ENCODE peak calls at places on chromosomes 16 and 17, in seven cellular contexts. K, J, X, F, P, W and H are unnamed samples.
A peak's percentile ranks its signal among the peaks of the same experiment; 100 is the strongest.

GRCh38 chr16:89364603-89365002 is 125.8 kb downstream of the ANKRD11 start:
- DNase-seq in K (no peak), J (peak; percentile 74), X (no peak), F (no peak), P (no peak), W (no peak), H (no peak)

GRCh38 chr17:2701161-2701995 is 10.2 kb downstream of the CLUH start:
- DNase-seq in K (no peak), J (no peak), X (no peak), F (peak; percentile 45), P (no peak), W (peak; percentile 51), H (peak; percentile 59)

GRCh38 chr16:86953631-86954465 is 363.3 kb downstream of the C16orf95 start:
- DNase-seq in K (no peak), J (no peak), X (no peak), F (peak; percentile 67), P (no peak), W (no peak), H (peak; percentile 72)

GRCh38 chr17:29048440-29049360 is 5.8 kb downstream of the PIPOX start:
- DNase-seq in K (no peak), J (no peak), X (no peak), F (no peak), P (no peak), W (no peak), H (no peak)

GRCh38 chr17:58577696-58578095 is 63.3 kb upstream of the MTMR4 start:
- DNase-seq in K (peak; percentile 30), J (peak; percentile 34), X (peak; percentile 41), F (peak; percentile 86), P (peak; percentile 80), W (no peak), H (peak; percentile 52)

GRCh38 chr16:54201200-54201599 is 85.4 kb downstream of the IRX3 start:
- DNase-seq in K (no peak), J (no peak), X (no peak), F (no peak), P (no peak), W (no peak), H (no peak)

GRCh38 chr17:44222112-44222869 is 2.8 kb upstream of the UBTF start:
- DNase-seq in K (peak; percentile 45), J (peak; percentile 76), X (peak; percentile 87), F (peak; percentile 93), P (peak; percentile 83), W (peak; percentile 59), H (peak; percentile 93)

GRCh38 chr16:50644245-50644644 is 36.9 kb downstream of the SNX20 start:
- DNase-seq in K (no peak), J (no peak), X (no peak), F (no peak), P (no peak), W (no peak), H (no peak)

GRCh38 chr16:19089410-19089955 is 22.1 kb downstream of the COQ7 start:
- DNase-seq in K (no peak), J (no peak), X (no peak), F (no peak), P (no peak), W (no peak), H (no peak)

GRCh38 chr16:30186782-30187555 is 3.6 kb downstream of the CORO1A start:
- DNase-seq in K (peak; percentile 83), J (peak; percentile 87), X (peak; percentile 64), F (peak; percentile 93), P (peak; percentile 55), W (no peak), H (peak; percentile 92)

GRCh38 chr16:87541882-87542234 is 49.0 kb upstream of the ZCCHC14 start:
- DNase-seq in K (no peak), J (no peak), X (peak; percentile 70), F (no peak), P (no peak), W (no peak), H (no peak)

GRCh38 chr17:60720763-60721531 is 43.3 kb downstream of the BCAS3 start:
- DNase-seq in K (peak; percentile 21), J (no peak), X (no peak), F (peak; percentile 70), P (peak; percentile 83), W (no peak), H (peak; percentile 49)

GRCh38 chr17:49522329-49522890 is 27.3 kb downstream of the NGFR start:
- DNase-seq in K (no peak), J (no peak), X (no peak), F (no peak), P (no peak), W (peak; percentile 40), H (peak; percentile 30)

GRCh38 chr16:17447273-17447672 is 23.5 kb downstream of the XYLT1 start:
- DNase-seq in K (no peak), J (no peak), X (no peak), F (no peak), P (no peak), W (no peak), H (no peak)

GRCh38 chr16:17448640-17449638 is 21.8 kb downstream of the XYLT1 start:
- DNase-seq in K (peak; percentile 24), J (no peak), X (peak; percentile 49), F (no peak), P (no peak), W (no peak), H (no peak)

GRCh38 chr16:17444658-17445057 is 26.1 kb downstream of the XYLT1 start:
- DNase-seq in K (no peak), J (no peak), X (no peak), F (no peak), P (no peak), W (no peak), H (no peak)

GRCh38 chr16:17445421-17445820 is 25.3 kb downstream of the XYLT1 start:
- DNase-seq in K (no peak), J (no peak), X (no peak), F (peak; percentile 74), P (no peak), W (no peak), H (no peak)

GRCh38 chr16:17446661-17447060 is 24.1 kb downstream of the XYLT1 start:
- DNase-seq in K (no peak), J (no peak), X (no peak), F (peak; percentile 52), P (no peak), W (no peak), H (peak; percentile 64)
- H3K36me3 ChIP-seq in K (no peaks in the 10 kb centered on the region), J (peaks cover 8% of the 10 kb centered on the region), X (no peaks in the 10 kb centered on the region), F (peaks cover 3% of the 10 kb centered on the region), P (no peaks in the 10 kb centered on the region), W (no peaks in the 10 kb centered on the region), H (no peaks in the 10 kb centered on the region)

GRCh38 chr17:76869878-76870714 is 1.9 kb downstream of the MGAT5B start:
- DNase-seq in K (no peak), J (no peak), X (no peak), F (peak; percentile 93), P (no peak), W (no peak), H (peak; percentile 95)
- H3K4me3 ChIP-seq in K (no peak overlapping the region), J (no peak overlapping the region), X (no peak overlapping the region), F (no peak overlapping the region), P (peak overlapping the region; percentile 65), W (no peak overlapping the region), H (peak overlapping the region; percentile 44)

GRCh38 chr16:23486480-23486879 is 23.8 kb downstream of the GGA2 start:
- DNase-seq in K (no peak), J (no peak), X (no peak), F (no peak), P (peak; percentile 61), W (no peak), H (no peak)

GRCh38 chr16:23482778-23483177 is 27.5 kb downstream of the GGA2 start:
- DNase-seq in K (peak; percentile 6), J (no peak), X (no peak), F (no peak), P (no peak), W (no peak), H (no peak)

GRCh38 chr16:23485257-23485614 is 25.1 kb downstream of the GGA2 start:
- DNase-seq in K (no peak), J (no peak), X (no peak), F (no peak), P (no peak), W (no peak), H (no peak)

GRCh38 chr16:23484501-23485256 is 25.6 kb downstream of the GGA2 start:
- DNase-seq in K (no peak), J (no peak), X (no peak), F (no peak), P (no peak), W (no peak), H (no peak)

DNA sequence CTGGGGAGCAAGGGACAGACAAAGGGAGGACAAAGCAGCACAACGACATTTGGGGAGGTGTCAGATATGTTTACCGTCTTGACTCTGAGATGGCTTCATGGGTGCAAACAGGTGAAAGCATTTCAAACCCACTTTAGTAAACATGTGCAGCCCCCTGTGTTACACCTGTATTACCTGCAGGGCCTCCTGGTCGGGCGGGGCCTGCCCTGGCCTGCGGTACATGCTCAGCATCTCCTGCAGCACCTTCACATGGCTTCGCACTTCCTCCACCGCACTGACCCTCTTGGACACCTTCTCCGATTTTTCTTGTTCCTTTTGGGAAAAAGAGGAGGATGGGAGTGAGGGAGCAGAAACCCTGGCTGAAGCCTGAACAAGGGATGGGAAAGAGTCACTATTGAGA is 24.5 kb downstream of the GGA2 start:
- DNase-seq in K (no peak), J (no peak), X (no peak), F (no peak), P (no peak), W (no peak), H (no peak)
- H3K36me3 ChIP-seq in K (peaks cover 85% of the 10 kb centered on the region), J (peaks cover 100% of the 10 kb centered on the region), X (peaks cover 99% of the 10 kb centered on the region), F (peaks cover 89% of the 10 kb centered on the region), P (peaks cover 23% of the 10 kb centered on the region), W (no peaks in the 10 kb centered on the region), H (peaks cover 44% of the 10 kb centered on the region)

GRCh38 chr17:33972756-33973155 is 282.3 kb upstream of the CCL2 start:
- DNase-seq in K (no peak), J (no peak), X (no peak), F (peak; percentile 74), P (no peak), W (no peak), H (no peak)
- H3K4me3 ChIP-seq in K (no peak overlapping the region), J (no peak overlapping the region), X (no peak overlapping the region), F (peak overlapping the region; percentile 7), P (no peak overlapping the region), W (no peak overlapping the region), H (no peak overlapping the region)

GRCh38 chr17:82195675-82196258 is 16.9 kb downstream of the CCDC57 start:
- DNase-seq in K (no peak), J (no peak), X (no peak), F (peak; percentile 29), P (no peak), W (no peak), H (no peak)
- H3K36me3 ChIP-seq in K (peaks cover 22% of the 10 kb centered on the region), J (peaks cover 83% of the 10 kb centered on the region), X (peaks cover 87% of the 10 kb centered on the region), F (peaks cover 32% of the 10 kb centered on the region), P (peaks cover 15% of the 10 kb centered on the region), W (no peaks in the 10 kb centered on the region), H (peaks cover 4% of the 10 kb centered on the region)

GRCh38 chr16:3304370-3304769 is 860 bp downstream of the TIGD7 start:
- DNase-seq in K (no peak), J (no peak), X (no peak), F (no peak), P (no peak), W (no peak), H (no peak)
- H3K4me3 ChIP-seq in K (no peak overlapping the region), J (peak overlapping the region; percentile 56), X (peak overlapping the region; percentile 70), F (peak overlapping the region; percentile 87), P (peak overlapping the region; percentile 84), W (peak overlapping the region; percentile 85), H (no peak overlapping the region)